ENCODE peak calls at places on chromosomes 5 and 9, in five cellular contexts. One of them, this sample, is unnamed.

GRCh38 chr9:127061411-127061810 is 61.0 kb downstream of the ANGPTL2 start:
- DNase-seq in HepG2: no peak
- DNase-seq in A549: no peak
- DNase-seq in SK-N-SH: no peak
- DNase-seq in transverse colon: no peak
- DNase-seq in this sample: no peak

GRCh38 chr5:61089351-61089750 is 72.9 kb downstream of the SMIM15 start:
- DNase-seq in HepG2: no peak
- DNase-seq in A549: no peak
- DNase-seq in SK-N-SH: no peak
- DNase-seq in transverse colon: no peak
- DNase-seq in this sample: no peak

GRCh38 chr5:53170748-53171349 is 61.3 kb upstream of the MOCS2 start:
- DNase-seq in HepG2: peak
- DNase-seq in A549: peak
- DNase-seq in SK-N-SH: peak
- DNase-seq in transverse colon: peak
- DNase-seq in this sample: no peak

GRCh38 chr5:157659886-157660660 is 7.8 kb upstream of the SOX30 start:
- DNase-seq in HepG2: no peak
- DNase-seq in A549: no peak
- DNase-seq in SK-N-SH: no peak
- DNase-seq in transverse colon: no peak
- DNase-seq in this sample: no peak

GRCh38 chr5:134552301-134552700 is 26.8 kb downstream of the JADE2 start:
- DNase-seq in HepG2: no peak
- DNase-seq in A549: no peak
- DNase-seq in SK-N-SH: no peak
- DNase-seq in transverse colon: no peak
- DNase-seq in this sample: no peak

GRCh38 chr9:134497283-134497860 is 144.2 kb upstream of the COL5A1 start:
- DNase-seq in HepG2: no peak
- DNase-seq in A549: no peak
- DNase-seq in SK-N-SH: no peak
- DNase-seq in transverse colon: no peak
- DNase-seq in this sample: no peak

GRCh38 chr9:136276716-136277115 is 27.2 kb downstream of the CCDC187 start:
- DNase-seq in HepG2: no peak
- DNase-seq in A549: no peak
- DNase-seq in SK-N-SH: no peak
- DNase-seq in transverse colon: no peak
- DNase-seq in this sample: peak

GRCh38 chr9:69674741-69675438 is 2.7 kb upstream of the APBA1 start:
- DNase-seq in HepG2: no peak
- DNase-seq in A549: no peak
- DNase-seq in SK-N-SH: no peak
- DNase-seq in transverse colon: no peak
- DNase-seq in this sample: no peak

GRCh38 chr5:67989457-67989856 is 226.1 kb upstream of the PIK3R1 start:
- DNase-seq in HepG2: no peak
- DNase-seq in A549: no peak
- DNase-seq in SK-N-SH: no peak
- DNase-seq in transverse colon: no peak
- DNase-seq in this sample: no peak

GRCh38 chr9:120579139-120579749 is 723 bp downstream of the CDK5RAP2 start:
- DNase-seq in HepG2: no peak
- DNase-seq in A549: peak
- DNase-seq in SK-N-SH: no peak
- DNase-seq in transverse colon: no peak
- DNase-seq in this sample: no peak

GRCh38 chr5:32714836-32715235 is 3.7 kb downstream of the NPR3 start:
- DNase-seq in HepG2: no peak
- DNase-seq in A549: no peak
- DNase-seq in SK-N-SH: no peak
- DNase-seq in transverse colon: no peak
- DNase-seq in this sample: no peak

GRCh38 chr5:32712463-32713395 is 1.6 kb downstream of the NPR3 start:
- DNase-seq in HepG2: no peak
- DNase-seq in A549: no peak
- DNase-seq in SK-N-SH: peak
- DNase-seq in transverse colon: no peak
- DNase-seq in this sample: peak

GRCh38 chr5:32711693-32712462 is 757 bp downstream of the NPR3 start:
- DNase-seq in HepG2: no peak
- DNase-seq in A549: peak
- DNase-seq in SK-N-SH: peak
- DNase-seq in transverse colon: no peak
- DNase-seq in this sample: peak

GRCh38 chr5:32710859-32711692 is at the start of gene NPR3:
- DNase-seq in HepG2: no peak
- DNase-seq in A549: peak
- DNase-seq in SK-N-SH: peak
- DNase-seq in transverse colon: peak
- DNase-seq in this sample: peak

GRCh38 chr5:32713396-32714381 is 2.6 kb downstream of the NPR3 start:
- DNase-seq in HepG2: no peak
- DNase-seq in A549: no peak
- DNase-seq in SK-N-SH: peak
- DNase-seq in transverse colon: peak
- DNase-seq in this sample: peak
- H3K4me3 ChIP-seq in HepG2: no peak
- H3K4me3 ChIP-seq in A549: no peak
- H3K4me3 ChIP-seq in SK-N-SH: peak
- H3K4me3 ChIP-seq in transverse colon: peak
- H3K4me3 ChIP-seq in this sample: peak

GRCh38 chr5:78961743-78962142 is 23.4 kb downstream of the ARSB start:
- DNase-seq in HepG2: no peak
- DNase-seq in A549: no peak
- DNase-seq in SK-N-SH: no peak
- DNase-seq in transverse colon: no peak
- DNase-seq in this sample: no peak

GRCh38 chr5:78959767-78960166 is 25.3 kb downstream of the ARSB start:
- DNase-seq in HepG2: no peak
- DNase-seq in A549: no peak
- DNase-seq in SK-N-SH: peak
- DNase-seq in transverse colon: no peak
- DNase-seq in this sample: no peak

GRCh38 chr5:78968781-78969180 is 16.3 kb downstream of the ARSB start:
- DNase-seq in HepG2: no peak
- DNase-seq in A549: no peak
- DNase-seq in SK-N-SH: no peak
- DNase-seq in transverse colon: peak
- DNase-seq in this sample: no peak

DNA sequence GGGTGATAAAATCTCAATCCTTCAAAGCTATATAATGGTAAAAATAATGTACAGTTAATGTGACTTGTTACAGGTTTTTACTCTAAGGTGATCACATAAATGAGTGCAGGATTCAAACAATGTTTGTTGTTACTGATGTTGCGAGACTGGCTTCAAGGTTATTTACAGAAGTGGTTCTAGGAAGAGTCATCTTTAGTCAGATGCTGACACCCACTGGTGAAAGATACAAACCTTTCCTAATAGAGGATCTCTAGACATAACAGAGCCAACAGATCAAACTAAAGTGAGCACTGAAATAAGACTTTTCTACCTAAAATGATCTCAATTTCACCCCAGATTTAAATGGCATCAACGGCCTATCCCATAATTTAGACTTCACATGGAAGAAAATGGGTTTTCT is 20.2 kb downstream of the ARSB start:
- DNase-seq in HepG2: peak
- DNase-seq in A549: peak
- DNase-seq in SK-N-SH: peak
- DNase-seq in transverse colon: no peak
- DNase-seq in this sample: no peak
- TF ChIP-seq CTCF in HepG2: peak
- TF ChIP-seq CTCF in A549: peak
- TF ChIP-seq CTCF in SK-N-SH: peak
- TF ChIP-seq CTCF in transverse colon: peak
- TF ChIP-seq CTCF in this sample: no peak

GRCh38 chr9:137373611-137373980 is 49.4 kb downstream of the EXD3 start:
- DNase-seq in HepG2: no peak
- DNase-seq in A549: no peak
- DNase-seq in SK-N-SH: no peak
- DNase-seq in transverse colon: no peak
- DNase-seq in this sample: peak
- TF ChIP-seq EP300 in HepG2: no peak
- TF ChIP-seq EP300 in A549: no peak
- TF ChIP-seq EP300 in SK-N-SH: no peak
- TF ChIP-seq EP300 in transverse colon: no peak
- TF ChIP-seq EP300 in this sample: no peak

GRCh38 chr9:19161257-19162025 is 34.1 kb upstream of the PLIN2 start:
- DNase-seq in HepG2: peak
- DNase-seq in A549: peak
- DNase-seq in SK-N-SH: no peak
- DNase-seq in transverse colon: peak
- DNase-seq in this sample: no peak
- H3K4me3 ChIP-seq in HepG2: peak
- H3K4me3 ChIP-seq in A549: no peak
- H3K4me3 ChIP-seq in SK-N-SH: no peak
- H3K4me3 ChIP-seq in transverse colon: no peak
- H3K4me3 ChIP-seq in this sample: no peak

DNA sequence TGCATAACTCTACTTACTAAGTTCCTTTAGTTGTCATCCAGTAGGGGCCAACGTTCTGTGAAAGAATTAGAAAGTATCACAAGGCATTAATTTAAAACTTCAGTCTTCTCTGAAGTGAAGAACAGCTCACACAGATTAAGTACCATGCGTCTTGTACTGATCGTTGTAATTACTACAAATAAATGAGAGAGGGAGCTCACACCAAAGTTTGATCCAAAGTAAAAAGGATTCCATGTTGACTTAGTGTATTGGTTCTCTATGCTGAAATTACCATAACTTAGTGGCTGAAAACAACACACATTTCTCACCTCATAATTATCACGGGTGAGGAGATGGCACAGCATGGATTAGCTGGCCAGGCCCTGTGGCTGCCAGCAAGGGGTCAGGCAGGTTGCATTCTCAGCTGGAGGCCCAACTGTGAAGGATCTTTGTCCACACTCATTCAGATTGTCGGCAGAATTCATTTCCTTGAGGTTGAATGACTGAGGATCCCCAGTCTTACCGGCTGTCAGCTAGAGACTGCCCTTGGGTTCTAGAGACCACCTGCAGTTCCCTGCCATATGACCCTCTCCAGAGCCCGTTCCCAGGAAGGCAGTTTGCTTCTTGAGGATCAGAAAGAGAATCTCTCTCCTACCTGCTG is 169.1 kb downstream of the YTHDC2 start:
- DNase-seq in HepG2: no peak
- DNase-seq in A549: no peak
- DNase-seq in SK-N-SH: no peak
- DNase-seq in transverse colon: no peak
- DNase-seq in this sample: no peak
- TF ChIP-seq CTCF in HepG2: no peak
- TF ChIP-seq CTCF in A549: no peak
- TF ChIP-seq CTCF in SK-N-SH: peak
- TF ChIP-seq CTCF in transverse colon: no peak
- TF ChIP-seq CTCF in this sample: no peak

GRCh38 chr5:147193123-147193522 is 41.7 kb upstream of the STK32A start:
- DNase-seq in HepG2: no peak
- DNase-seq in A549: no peak
- DNase-seq in SK-N-SH: no peak
- DNase-seq in transverse colon: no peak
- DNase-seq in this sample: no peak
- TF ChIP-seq EP300 in HepG2: no peak
- TF ChIP-seq EP300 in A549: no peak
- TF ChIP-seq EP300 in SK-N-SH: no peak
- TF ChIP-seq EP300 in transverse colon: no peak
- TF ChIP-seq EP300 in this sample: no peak

GRCh38 chr5:127076730-127077129 is 3.4 kb upstream of the C5orf63 start:
- DNase-seq in HepG2: no peak
- DNase-seq in A549: no peak
- DNase-seq in SK-N-SH: no peak
- DNase-seq in transverse colon: no peak
- DNase-seq in this sample: no peak

GRCh38 chr5:127074466-127074865 is 1.2 kb upstream of the C5orf63 start:
- DNase-seq in HepG2: no peak
- DNase-seq in A549: no peak
- DNase-seq in SK-N-SH: no peak
- DNase-seq in transverse colon: no peak
- DNase-seq in this sample: no peak

GRCh38 chr5:127077346-127077745 is 4.0 kb upstream of the C5orf63 start:
- DNase-seq in HepG2: no peak
- DNase-seq in A549: no peak
- DNase-seq in SK-N-SH: no peak
- DNase-seq in transverse colon: no peak
- DNase-seq in this sample: no peak

GRCh38 chr5:127070243-127070642 is 3.1 kb downstream of the C5orf63 start:
- DNase-seq in HepG2: no peak
- DNase-seq in A549: no peak
- DNase-seq in SK-N-SH: no peak
- DNase-seq in transverse colon: no peak
- DNase-seq in this sample: no peak

GRCh38 chr5:127072861-127073846 is at the start of gene C5orf63:
- DNase-seq in HepG2: peak
- DNase-seq in A549: peak
- DNase-seq in SK-N-SH: peak
- DNase-seq in transverse colon: peak
- DNase-seq in this sample: peak
- H3K4me3 ChIP-seq in HepG2: peak
- H3K4me3 ChIP-seq in A549: peak
- H3K4me3 ChIP-seq in SK-N-SH: peak
- H3K4me3 ChIP-seq in transverse colon: peak
- H3K4me3 ChIP-seq in this sample: no peak

GRCh38 chr9:4549751-4550295 is 59.6 kb downstream of the SLC1A1 start:
- DNase-seq in HepG2: no peak
- DNase-seq in A549: no peak
- DNase-seq in SK-N-SH: no peak
- DNase-seq in transverse colon: no peak
- DNase-seq in this sample: no peak

GRCh38 chr9:4550777-4551476 is 60.7 kb downstream of the SLC1A1 start:
- DNase-seq in HepG2: no peak
- DNase-seq in A549: no peak
- DNase-seq in SK-N-SH: no peak
- DNase-seq in transverse colon: no peak
- DNase-seq in this sample: no peak

GRCh38 chr9:4547016-4547415 is 56.7 kb downstream of the SLC1A1 start:
- DNase-seq in HepG2: no peak
- DNase-seq in A549: no peak
- DNase-seq in SK-N-SH: no peak
- DNase-seq in transverse colon: no peak
- DNase-seq in this sample: no peak

GRCh38 chr9:4553951-4554381 is 63.7 kb downstream of the SLC1A1 start:
- DNase-seq in HepG2: no peak
- DNase-seq in A549: no peak
- DNase-seq in SK-N-SH: no peak
- DNase-seq in transverse colon: no peak
- DNase-seq in this sample: no peak

GRCh38 chr9:4548796-4549725 is 58.8 kb downstream of the SLC1A1 start:
- DNase-seq in HepG2: peak
- DNase-seq in A549: peak
- DNase-seq in SK-N-SH: peak
- DNase-seq in transverse colon: peak
- DNase-seq in this sample: peak
- TF ChIP-seq CTCF in HepG2: peak
- TF ChIP-seq CTCF in A549: peak
- TF ChIP-seq CTCF in SK-N-SH: peak
- TF ChIP-seq CTCF in transverse colon: no peak
- TF ChIP-seq CTCF in this sample: peak

This sample was measured in upper lobe of left lung.